ENCODE peak calls at places on chromosomes 7 and 10, in eight cellular contexts. H is Calu3; J is stimulated activated CD8-positive, alpha-beta memory T cell treated with anti-CD3 and anti-CD28 coated beads, Interleukin-12 subunit alpha, Interleukin-12 subunit beta, amount 100 ng/mL, for 4 hours; A is astrocyte of the cerebellum; R is CD4-positive, alpha-beta T cell; G is iris pigment epithelial cell; W is cardiac fibroblast; B is suprapubic skin. K is an unnamed sample.

GRCh38 chr10:73209705-73210104 is 37.4 kb downstream of the DNAJC9 start:
- DNase-seq in H (no peak), J (no peak), A (peak), R (no peak), G (peak), W (peak), B (no peak), K (peak)

GRCh38 chr7:116801092-116801710 is 61.2 kb upstream of the CAPZA2 start:
- DNase-seq in H (no peak), J (no peak), A (no peak), R (no peak), G (peak), W (peak), B (no peak), K (no peak)

GRCh38 chr7:43394441-43395130 is 188.3 kb upstream of the STK17A start:
- DNase-seq in H (no peak), J (no peak), A (no peak), R (no peak), G (no peak), W (no peak), B (no peak), K (no peak)

GRCh38 chr7:46201966-46202365 is 280.9 kb upstream of the IGFBP3 start:
- DNase-seq in H (no peak), J (no peak), A (no peak), R (no peak), G (no peak), W (no peak), B (no peak), K (no peak)

GRCh38 chr10:44980309-44981171 is 1.9 kb upstream of the DEPP1 start:
- DNase-seq in H (no peak), J (no peak), A (no peak), R (no peak), G (peak), W (no peak), B (peak), K (no peak)

GRCh38 chr7:101817930-101818698 is 688 bp downstream of the CUX1 start:
- DNase-seq in H (no peak), J (no peak), A (no peak), R (no peak), G (peak), W (peak), B (no peak), K (peak)

GRCh38 chr10:44702531-44702930 is 208.6 kb upstream of the TMEM72 start:
- DNase-seq in H (no peak), J (no peak), A (no peak), R (no peak), G (no peak), W (no peak), B (no peak), K (no peak)

GRCh38 chr7:134686782-134687181 is 40.1 kb downstream of the BPGM start:
- DNase-seq in H (no peak), J (no peak), A (no peak), R (no peak), G (peak), W (peak), B (no peak), K (no peak)

GRCh38 chr10:1939016-1939415 is 201.7 kb upstream of the ADARB2 start:
- DNase-seq in H (no peak), J (peak), A (no peak), R (peak), G (no peak), W (no peak), B (no peak), K (no peak)

K was measured in PC-9.